ENCODE peak calls at places on chromosome 16, in nine cellular contexts. S, V, A, H, J, D, O, T and G are unnamed samples.

GRCh38 chr16:2498531-2499253 is 15.1 kb upstream of the ATP6V0C start:
- DNase-seq in S (no peak), T (no peak), D (no peak), V (no peak), O (no peak), J (no peak), A (no peak), H (no peak), G (no peak)

GRCh38 chr16:23423496-23424049 is 29.4 kb downstream of the COG7 start:
- DNase-seq in O (peak), T (peak), A (no peak), S (peak), V (no peak), D (peak), H (peak), J (peak), G (no peak)

GRCh38 chr16:1932050-1933028 is 10.7 kb downstream of the MSRB1 start:
- DNase-seq in S (no peak), O (no peak), H (peak), T (peak), A (no peak), J (peak), D (peak), V (no peak), G (no peak)

GRCh38 chr16:30951785-30952184 is 2.9 kb downstream of the ORAI3 start:
- DNase-seq in J (no peak), T (no peak), D (peak), S (no peak), A (no peak), O (peak), V (no peak), H (peak), G (no peak)

GRCh38 chr16:3027983-3028715 is 4.3 kb downstream of the THOC6 start:
- DNase-seq in O (peak), T (peak), S (no peak), D (peak), A (peak), V (peak), J (peak), H (peak), G (peak)

GRCh38 chr16:57531253-57531575 is 5.2 kb downstream of the CCDC102A start:
- DNase-seq in T (no peak), S (no peak), D (peak), H (no peak), J (no peak), V (no peak), A (no peak), O (peak), G (no peak)

GRCh38 chr16:67456383-67457140 is 24.4 kb downstream of the ATP6V0D1 start:
- DNase-seq in O (peak), S (peak), D (peak), J (no peak), A (no peak), T (no peak), V (no peak), H (peak), G (no peak)

GRCh38 chr16:31470615-31471014 is 1.3 kb upstream of the TGFB1I1 start:
- DNase-seq in H (no peak), T (no peak), A (no peak), V (no peak), S (no peak), D (no peak), J (no peak), O (no peak), G (no peak)

GRCh38 chr16:66551362-66551761 is 1.0 kb upstream of the CKLF start:
- DNase-seq in O (no peak), V (peak), A (peak), S (no peak), J (peak), T (peak), D (peak), H (peak), G (peak)

GRCh38 chr16:21260870-21261791 is 17.0 kb downstream of the CRYM start:
- DNase-seq in O (peak), S (peak), D (peak), V (no peak), H (peak), J (peak), T (no peak), A (no peak), G (no peak)

GRCh38 chr16:25134306-25134705 is 22.8 kb downstream of the LCMT1 start:
- DNase-seq in T (no peak), D (no peak), H (no peak), A (no peak), V (no peak), J (no peak), O (no peak), S (no peak), G (no peak)

GRCh38 chr16:67703626-67704025 is 15.5 kb downstream of the GFOD2 start:
- DNase-seq in H (no peak), V (no peak), A (no peak), O (no peak), S (no peak), T (no peak), D (no peak), J (no peak), G (peak)

GRCh38 chr16:31093132-31093703 is 1.4 kb downstream of the VKORC1 start:
- DNase-seq in J (peak), A (no peak), V (no peak), H (peak), O (no peak), T (peak), D (no peak), S (peak), G (no peak)

GRCh38 chr16:45454-45853 is 8.0 kb downstream of the POLR3K start:
- DNase-seq in V (no peak), O (no peak), J (no peak), A (no peak), D (peak), S (no peak), H (no peak), T (no peak), G (no peak)

GRCh38 chr16:89170346-89171215 is 967 bp upstream of the CDH15 start:
- DNase-seq in A (no peak), H (peak), T (peak), J (peak), V (no peak), O (no peak), D (no peak), S (no peak), G (no peak)

GRCh38 chr16:67169642-67170167 is 633 bp upstream of the NOL3 start:
- DNase-seq in J (peak), O (no peak), T (no peak), V (no peak), D (no peak), A (no peak), S (no peak), H (peak), G (peak)

GRCh38 chr16:87017388-87018012 is 299.7 kb downstream of the C16orf95 start:
- DNase-seq in A (no peak), D (peak), O (no peak), H (no peak), V (no peak), T (no peak), S (peak), J (peak), G (no peak)